ENCODE peak calls at places on chromosomes 1 and 21, in nine cellular contexts. W, G, N, O, I, P, F, D and Q are unnamed samples. For H3K9me3 and H3K4me1, the result is how much of the 10 kb centered on the place peaks cover.

GRCh38 chr1:67162954-67163353 is 3.3 kb upstream of the IL23R start:
- DNase-seq in W (peak), G (peak), N (no peak), O (no peak), I (no peak), P (no peak), F (no peak), D (no peak), Q (no peak)

GRCh38 chr1:235873045-235873444 is 6.3 kb upstream of the LYST start:
- DNase-seq in W (no peak), G (no peak), N (no peak), O (no peak), I (no peak), P (no peak), F (no peak), D (no peak), Q (no peak)

GRCh38 chr1:77544845-77545244 is 137.6 kb downstream of the ZZZ3 start:
- DNase-seq in W (no peak), G (no peak), N (no peak), O (no peak), I (no peak), P (no peak), F (no peak), D (no peak), Q (no peak)

GRCh38 chr1:241672301-241672700 is 20.2 kb downstream of the WDR64 start:
- DNase-seq in W (peak), G (peak), N (no peak), O (no peak), I (no peak), P (no peak), F (no peak), D (no peak), Q (no peak)

GRCh38 chr1:40257313-40257687 is 736 bp upstream of the ZMPSTE24 start:
- DNase-seq in W (no peak), G (no peak), N (no peak), O (no peak), I (peak), P (no peak), F (no peak), D (peak), Q (no peak)

GRCh38 chr1:9732123-9732971 is 80.8 kb downstream of the PIK3CD start:
- DNase-seq in W (no peak), G (no peak), N (no peak), O (no peak), I (no peak), P (no peak), F (no peak), D (no peak), Q (no peak)

GRCh38 chr1:170660874-170661645 is 2.9 kb upstream of the PRRX1 start:
- DNase-seq in W (no peak), G (no peak), N (peak), O (peak), I (no peak), P (no peak), F (no peak), D (no peak), Q (no peak)

GRCh38 chr1:74964508-74964907 is 169.7 kb upstream of the LHX8 start:
- DNase-seq in W (no peak), G (peak), N (no peak), O (peak), I (no peak), P (no peak), F (peak), D (peak), Q (no peak)

GRCh38 chr1:210446479-210446878 is 117.8 kb downstream of the HHAT start:
- DNase-seq in W (no peak), G (peak), N (peak), O (no peak), I (no peak), P (peak), F (no peak), D (no peak), Q (peak)

GRCh38 chr1:97721221-97721620 is 199.6 kb downstream of the DPYD start:
- DNase-seq in W (no peak), G (no peak), N (no peak), O (peak), I (no peak), P (no peak), F (no peak), D (no peak), Q (no peak)

GRCh38 chr1:113905435-113905861 is 322 bp downstream of the DCLRE1B start:
- DNase-seq in W (no peak), G (peak), N (peak), O (no peak), I (peak), P (peak), F (peak), D (no peak), Q (peak)

GRCh38 chr1:172255223-172255560 is 165.3 kb upstream of the C1orf105 start:
- DNase-seq in W (peak), G (no peak), N (no peak), O (no peak), I (no peak), P (no peak), F (no peak), D (no peak), Q (no peak)

GRCh38 chr1:244077473-244078220 is 26.6 kb downstream of the ZBTB18 start:
- DNase-seq in W (no peak), G (no peak), N (peak), O (no peak), I (no peak), P (no peak), F (no peak), D (no peak), Q (no peak)

GRCh38 chr1:117370071-117370470 is 2.8 kb downstream of the MAN1A2 start:
- DNase-seq in W (no peak), G (peak), N (no peak), O (peak), I (no peak), P (no peak), F (no peak), D (no peak), Q (no peak)

GRCh38 chr1:210883821-210884220 is 250.1 kb downstream of the KCNH1 start:
- DNase-seq in W (peak), G (no peak), N (no peak), O (peak), I (no peak), P (no peak), F (no peak), D (no peak), Q (no peak)

GRCh38 chr1:53061123-53061858 is 722 bp upstream of the PODN start:
- DNase-seq in W (no peak), G (no peak), N (peak), O (peak), I (no peak), P (no peak), F (peak), D (no peak), Q (no peak)

GRCh38 chr1:204170494-204171155 is 4.5 kb upstream of the REN start:
- DNase-seq in W (no peak), G (no peak), N (no peak), O (no peak), I (no peak), P (no peak), F (no peak), D (peak), Q (no peak)

GRCh38 chr1:229341811-229342304 is 989 bp downstream of the CCSAP start:
- DNase-seq in W (peak), G (no peak), N (no peak), O (peak), I (no peak), P (no peak), F (no peak), D (peak), Q (no peak)

GRCh38 chr21:29155118-29155932 is 24.9 kb downstream of the MAP3K7CL start:
- DNase-seq in W (no peak), G (peak), N (peak), O (peak), I (no peak), P (no peak), F (peak), D (peak), Q (no peak)

GRCh38 chr1:31790140-31790539 is 25.7 kb downstream of the SPOCD1 start:
- DNase-seq in W (no peak), G (no peak), N (peak), O (no peak), I (no peak), P (no peak), F (no peak), D (no peak), Q (no peak)

GRCh38 chr1:158611916-158612315 is 6.8 kb downstream of the OR10Z1 start:
- DNase-seq in W (no peak), G (no peak), N (no peak), O (no peak), I (no peak), P (no peak), F (no peak), D (no peak), Q (no peak)
- H3K9me3 ChIP-seq in W (under half), G (under half), N (under half), O (under half), I (under half), P (under half), F (under half), D (under half), Q (under half)

GRCh38 chr1:111618953-111619634 is 495 bp upstream of the RAP1A start:
- DNase-seq in W (no peak), G (no peak), N (peak), O (no peak), I (no peak), P (no peak), F (no peak), D (no peak), Q (no peak)
- H3K4me1 ChIP-seq in W (under half), G (under half), N (under half), O (under half), I (under half), P (half or more), F (under half), D (under half), Q (under half)

GRCh38 chr1:227437495-227438008 is 119.3 kb upstream of the CDC42BPA start:
- DNase-seq in W (peak), G (peak), N (peak), O (peak), I (peak), P (no peak), F (no peak), D (peak), Q (peak)
- H3K4me3 ChIP-seq in W (peak), G (peak), N (no peak), O (peak), I (peak), P (no peak), F (peak), D (no peak), Q (peak)

GRCh38 chr1:42302034-42302433 is 33.0 kb downstream of the FOXJ3 start:
- DNase-seq in W (no peak), G (no peak), N (no peak), O (no peak), I (no peak), P (no peak), F (no peak), D (no peak), Q (no peak)

GRCh38 chr1:42295816-42296215 is 39.2 kb downstream of the FOXJ3 start:
- DNase-seq in W (no peak), G (no peak), N (no peak), O (no peak), I (no peak), P (no peak), F (no peak), D (no peak), Q (no peak)

GRCh38 chr1:42298520-42298919 is 36.5 kb downstream of the FOXJ3 start:
- DNase-seq in W (no peak), G (no peak), N (no peak), O (no peak), I (no peak), P (no peak), F (no peak), D (no peak), Q (no peak)
- H3K9me3 ChIP-seq in W (under half), G (under half), N (half or more), O (under half), I (under half), P (under half), F (under half), D (under half), Q (under half)

GRCh38 chr1:154851392-154852177 is 18.5 kb downstream of the KCNN3 start:
- DNase-seq in W (no peak), G (no peak), N (peak), O (no peak), I (peak), P (no peak), F (no peak), D (no peak), Q (no peak)
- H3K4me1 ChIP-seq in W (under half), G (under half), N (under half), O (under half), I (under half), P (under half), F (under half), D (under half), Q (under half)

DNA sequence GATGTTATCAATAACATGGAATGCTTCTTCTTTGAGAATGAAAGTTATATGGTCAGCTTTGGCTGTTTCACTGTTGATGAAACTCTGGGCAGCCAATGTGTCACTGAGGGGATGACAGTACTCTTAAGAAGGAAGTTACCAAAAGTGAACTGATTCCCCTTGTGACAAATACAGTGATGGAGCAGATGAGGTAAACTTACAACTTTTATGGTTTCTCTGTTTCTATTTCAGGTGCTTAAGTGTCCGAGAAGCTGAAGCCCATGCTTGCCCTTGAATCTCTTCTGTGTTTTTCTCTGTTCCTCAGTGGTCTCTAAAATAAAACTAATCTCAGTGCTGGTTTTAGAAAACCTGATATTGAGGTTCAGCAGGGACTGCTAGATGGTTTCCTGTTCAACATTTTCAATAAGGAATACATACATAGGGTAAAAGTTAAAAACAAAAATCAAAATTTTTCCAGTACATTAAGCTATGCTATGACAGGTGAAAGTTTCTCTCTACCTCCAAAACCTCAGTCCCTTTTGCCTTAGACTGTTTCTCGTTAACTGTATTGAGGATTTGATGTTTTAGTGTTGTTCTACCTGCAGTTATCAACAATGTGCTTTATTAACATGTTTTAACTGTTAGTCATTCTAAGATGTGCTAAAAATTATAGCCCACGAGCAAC is 454.4 kb upstream of the ADGRL4 start:
- DNase-seq in W (no peak), G (no peak), N (no peak), O (no peak), I (no peak), P (no peak), F (no peak), D (no peak), Q (no peak)
- H3K4me3 ChIP-seq in W (no peak), G (no peak), N (no peak), O (no peak), I (no peak), P (no peak), F (no peak), D (no peak), Q (no peak)

GRCh38 chr1:157893681-157894080 is 52.1 kb upstream of the CD5L start:
- DNase-seq in W (no peak), G (no peak), N (no peak), O (no peak), I (no peak), P (no peak), F (no peak), D (no peak), Q (no peak)

GRCh38 chr1:157894613-157895012 is 53.0 kb upstream of the CD5L start:
- DNase-seq in W (no peak), G (no peak), N (no peak), O (peak), I (no peak), P (no peak), F (no peak), D (no peak), Q (no peak)
- H3K9me3 ChIP-seq in W (under half), G (under half), N (under half), O (under half), I (under half), P (under half), F (under half), D (under half), Q (under half)

GRCh38 chr1:12436345-12436658 is 181.7 kb downstream of the DHRS3 start:
- DNase-seq in W (no peak), G (no peak), N (no peak), O (no peak), I (no peak), P (no peak), F (no peak), D (no peak), Q (no peak)
- H3K4me1 ChIP-seq in W (half or more), G (half or more), N (under half), O (under half), I (half or more), P (half or more), F (under half), D (under half), Q (under half)

DNA sequence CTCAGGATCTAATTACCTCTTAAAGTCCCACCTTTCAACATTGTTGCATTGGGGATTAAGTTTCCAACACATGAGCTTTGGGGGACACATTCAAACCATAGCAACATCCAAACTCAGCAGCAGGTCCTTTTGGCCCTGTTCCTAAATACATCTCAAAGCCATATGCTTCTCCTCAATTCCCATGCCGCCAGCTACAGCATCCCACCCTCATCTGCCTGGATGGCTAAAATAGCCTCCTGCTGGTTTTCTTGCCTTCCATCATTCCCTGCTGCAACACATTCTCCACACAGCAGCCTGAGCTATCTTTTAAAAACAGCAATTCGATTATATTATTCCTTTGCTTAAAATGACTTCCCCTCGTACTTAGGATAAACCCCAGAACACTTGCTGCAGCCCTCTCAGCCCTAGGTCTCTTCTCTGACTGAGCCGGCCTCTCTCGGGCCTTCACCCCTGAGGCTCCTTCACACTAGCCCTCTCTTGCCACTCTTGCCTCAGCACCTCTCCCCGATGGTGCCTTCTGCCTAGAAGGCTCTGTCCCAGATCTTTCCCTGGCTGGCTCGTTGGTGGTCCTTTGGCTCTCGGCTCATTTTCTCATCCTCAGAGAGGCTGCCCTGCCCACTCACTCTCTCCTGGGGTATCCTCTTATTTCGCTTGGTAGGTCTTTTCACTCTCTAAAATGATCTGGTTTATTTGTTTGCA is 16.5 kb downstream of the MYBPH start:
- DNase-seq in W (no peak), G (no peak), N (no peak), O (no peak), I (no peak), P (no peak), F (no peak), D (no peak), Q (no peak)
- H3K4me3 ChIP-seq in W (no peak), G (no peak), N (no peak), O (no peak), I (no peak), P (no peak), F (no peak), D (no peak), Q (no peak)

GRCh38 chr1:222627232-222627631 is 9.3 kb downstream of the MIA3 start:
- DNase-seq in W (no peak), G (peak), N (no peak), O (peak), I (no peak), P (no peak), F (peak), D (no peak), Q (no peak)
- H3K9me3 ChIP-seq in W (under half), G (under half), N (under half), O (under half), I (under half), P (under half), F (under half), D (under half), Q (under half)